ENCODE peak calls at places on chromosomes 12 and 14, in six cellular contexts. One of them, this sample, is unnamed.

GRCh38 chr14:96363751-96364336 is 518 bp downstream of the GSKIP start:
- DNase-seq in neural progenitor cell: peak
- DNase-seq in keratinocyte: no peak
- DNase-seq in H1: no peak
- DNase-seq in fibroblast of lung: peak
- DNase-seq in PC-3: peak
- DNase-seq in this sample: peak

GRCh38 chr14:75442642-75443041 is 14.8 kb downstream of the JDP2 start:
- DNase-seq in neural progenitor cell: no peak
- DNase-seq in keratinocyte: no peak
- DNase-seq in H1: no peak
- DNase-seq in fibroblast of lung: peak
- DNase-seq in PC-3: peak
- DNase-seq in this sample: peak

GRCh38 chr12:52156310-52156709 is 35.5 kb downstream of the KRT80 start:
- DNase-seq in neural progenitor cell: no peak
- DNase-seq in keratinocyte: peak
- DNase-seq in H1: no peak
- DNase-seq in fibroblast of lung: no peak
- DNase-seq in PC-3: peak
- DNase-seq in this sample: no peak

GRCh38 chr12:114414031-114414865 is 8.3 kb upstream of the TBX5 start:
- DNase-seq in neural progenitor cell: peak
- DNase-seq in keratinocyte: no peak
- DNase-seq in H1: no peak
- DNase-seq in fibroblast of lung: no peak
- DNase-seq in PC-3: no peak
- DNase-seq in this sample: no peak

GRCh38 chr12:105419606-105420005 is 89.1 kb downstream of the C12orf75 start:
- DNase-seq in neural progenitor cell: no peak
- DNase-seq in keratinocyte: no peak
- DNase-seq in H1: no peak
- DNase-seq in fibroblast of lung: no peak
- DNase-seq in PC-3: no peak
- DNase-seq in this sample: no peak

GRCh38 chr12:80222261-80222660 is 122.9 kb downstream of the OTOGL start:
- DNase-seq in neural progenitor cell: no peak
- DNase-seq in keratinocyte: no peak
- DNase-seq in H1: no peak
- DNase-seq in fibroblast of lung: no peak
- DNase-seq in PC-3: peak
- DNase-seq in this sample: no peak

GRCh38 chr12:1534708-1535107 is 59.7 kb downstream of the FBXL14 start:
- DNase-seq in neural progenitor cell: no peak
- DNase-seq in keratinocyte: no peak
- DNase-seq in H1: no peak
- DNase-seq in fibroblast of lung: no peak
- DNase-seq in PC-3: no peak
- DNase-seq in this sample: no peak

GRCh38 chr12:124687695-124688301 is 120.4 kb upstream of the NCOR2 start:
- DNase-seq in neural progenitor cell: peak
- DNase-seq in keratinocyte: no peak
- DNase-seq in H1: no peak
- DNase-seq in fibroblast of lung: peak
- DNase-seq in PC-3: no peak
- DNase-seq in this sample: no peak

GRCh38 chr12:89250213-89250612 is 102.1 kb downstream of the DUSP6 start:
- DNase-seq in neural progenitor cell: no peak
- DNase-seq in keratinocyte: no peak
- DNase-seq in H1: no peak
- DNase-seq in fibroblast of lung: no peak
- DNase-seq in PC-3: no peak
- DNase-seq in this sample: no peak

GRCh38 chr14:63857467-63858030 is 4.7 kb downstream of the SYNE2 start:
- DNase-seq in neural progenitor cell: no peak
- DNase-seq in keratinocyte: no peak
- DNase-seq in H1: no peak
- DNase-seq in fibroblast of lung: peak
- DNase-seq in PC-3: peak
- DNase-seq in this sample: peak

GRCh38 chr14:34013714-34014055 is 62.8 kb upstream of the EGLN3 start:
- DNase-seq in neural progenitor cell: no peak
- DNase-seq in keratinocyte: no peak
- DNase-seq in H1: no peak
- DNase-seq in fibroblast of lung: no peak
- DNase-seq in PC-3: no peak
- DNase-seq in this sample: no peak

GRCh38 chr14:83042858-83043257 is 1509.2 kb upstream of the SEL1L start:
- DNase-seq in neural progenitor cell: no peak
- DNase-seq in keratinocyte: no peak
- DNase-seq in H1: no peak
- DNase-seq in fibroblast of lung: no peak
- DNase-seq in PC-3: no peak
- DNase-seq in this sample: no peak
- TF ChIP-seq CTCF in neural progenitor cell: no peak
- TF ChIP-seq CTCF in keratinocyte: no peak
- TF ChIP-seq CTCF in H1: no peak
- TF ChIP-seq CTCF in fibroblast of lung: no peak
- TF ChIP-seq CTCF in PC-3: no peak
- TF ChIP-seq CTCF in this sample: no peak

GRCh38 chr14:94601961-94602391 is 10.2 kb upstream of the SERPINA3 start:
- DNase-seq in neural progenitor cell: no peak
- DNase-seq in keratinocyte: no peak
- DNase-seq in H1: no peak
- DNase-seq in fibroblast of lung: peak
- DNase-seq in PC-3: peak
- DNase-seq in this sample: peak
- H3K27ac ChIP-seq in neural progenitor cell: no peak
- H3K27ac ChIP-seq in keratinocyte: peak
- H3K27ac ChIP-seq in H1: no peak
- H3K27ac ChIP-seq in fibroblast of lung: peak
- H3K27ac ChIP-seq in PC-3: peak
- H3K27ac ChIP-seq in this sample: peak

GRCh38 chr12:116818948-116819832 is 62.1 kb downstream of the HRK start:
- DNase-seq in neural progenitor cell: peak
- DNase-seq in keratinocyte: peak
- DNase-seq in H1: peak
- DNase-seq in fibroblast of lung: peak
- DNase-seq in PC-3: peak
- DNase-seq in this sample: peak

GRCh38 chr12:116818341-116818856 is 62.8 kb downstream of the HRK start:
- DNase-seq in neural progenitor cell: no peak
- DNase-seq in keratinocyte: no peak
- DNase-seq in H1: no peak
- DNase-seq in fibroblast of lung: peak
- DNase-seq in PC-3: peak
- DNase-seq in this sample: peak

GRCh38 chr12:116821291-116821690 is 60.0 kb downstream of the HRK start:
- DNase-seq in neural progenitor cell: no peak
- DNase-seq in keratinocyte: no peak
- DNase-seq in H1: no peak
- DNase-seq in fibroblast of lung: no peak
- DNase-seq in PC-3: no peak
- DNase-seq in this sample: no peak

DNA sequence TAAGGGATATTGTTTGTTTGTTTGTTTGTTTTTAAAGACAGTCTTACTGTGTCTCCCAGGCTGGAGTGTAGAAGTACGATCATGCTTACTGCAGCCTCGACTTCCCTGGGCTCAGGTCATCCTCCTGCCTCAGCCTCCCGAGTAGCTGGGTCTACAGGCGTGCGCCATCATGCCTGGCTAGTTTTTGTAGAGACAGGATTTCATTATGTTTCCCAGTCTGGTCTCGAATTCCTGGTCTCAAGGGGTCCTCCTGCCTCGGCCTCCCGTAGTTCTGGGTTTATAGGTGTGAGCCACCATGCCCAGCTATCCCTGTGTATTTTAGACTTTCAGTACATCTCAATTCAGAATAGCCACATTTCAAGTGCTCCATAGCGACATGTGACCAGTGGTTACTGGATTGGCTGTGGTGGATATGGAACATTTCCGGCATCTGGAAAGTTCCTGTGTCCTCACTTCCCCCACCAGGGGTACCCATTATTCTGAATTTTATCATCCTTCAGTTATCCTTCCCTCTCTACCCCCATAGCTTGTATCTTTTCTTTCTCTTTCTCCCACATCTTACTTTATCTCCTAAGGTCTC is 61.1 kb downstream of the HRK start:
- DNase-seq in neural progenitor cell: no peak
- DNase-seq in keratinocyte: no peak
- DNase-seq in H1: no peak
- DNase-seq in fibroblast of lung: no peak
- DNase-seq in PC-3: no peak
- DNase-seq in this sample: no peak
- TF ChIP-seq EZH2 in neural progenitor cell: no peak
- TF ChIP-seq EZH2 in keratinocyte: no peak
- TF ChIP-seq EZH2 in H1: no peak
- TF ChIP-seq EZH2 in fibroblast of lung: no peak
- TF ChIP-seq EZH2 in PC-3: no peak
- TF ChIP-seq EZH2 in this sample: no peak

DNA sequence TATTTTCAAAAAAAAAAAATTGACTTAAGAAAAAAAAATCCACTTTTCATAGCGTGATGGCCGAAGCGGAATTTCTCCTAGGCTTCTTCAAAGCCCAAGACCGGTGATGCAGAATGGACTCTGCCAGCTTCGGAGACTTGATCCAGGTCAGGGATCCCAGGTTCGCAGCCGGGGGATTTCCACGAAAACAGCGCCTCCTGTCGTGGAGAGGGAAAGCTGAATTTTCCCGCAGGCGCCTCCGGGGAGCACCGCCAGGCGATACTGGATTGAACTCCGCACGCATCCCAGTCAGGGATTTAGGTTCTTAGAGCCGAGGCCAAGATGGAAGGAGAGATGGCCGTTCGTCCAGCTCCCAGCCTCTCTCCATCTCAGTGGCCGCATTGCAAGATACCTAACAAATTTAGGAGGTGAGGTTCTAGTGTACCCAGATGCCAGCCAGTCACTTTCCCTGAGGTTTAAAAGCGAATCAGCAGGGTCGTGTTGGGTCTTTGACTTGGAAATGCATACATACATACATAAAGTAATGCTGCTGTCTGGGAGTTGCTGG is 2.2 kb downstream of the TTC6 start:
- DNase-seq in neural progenitor cell: peak
- DNase-seq in keratinocyte: no peak
- DNase-seq in H1: peak
- DNase-seq in fibroblast of lung: no peak
- DNase-seq in PC-3: peak
- DNase-seq in this sample: no peak
- TF ChIP-seq CTCF in neural progenitor cell: peak
- TF ChIP-seq CTCF in keratinocyte: peak
- TF ChIP-seq CTCF in H1: peak
- TF ChIP-seq CTCF in fibroblast of lung: peak
- TF ChIP-seq CTCF in PC-3: peak
- TF ChIP-seq CTCF in this sample: peak

GRCh38 chr12:123227581-123228258 is 5.2 kb downstream of the MPHOSPH9 start:
- DNase-seq in neural progenitor cell: no peak
- DNase-seq in keratinocyte: no peak
- DNase-seq in H1: no peak
- DNase-seq in fibroblast of lung: no peak
- DNase-seq in PC-3: no peak
- DNase-seq in this sample: no peak

GRCh38 chr12:123233505-123234299 is 466 bp downstream of the MTRFR start:
- DNase-seq in neural progenitor cell: peak
- DNase-seq in keratinocyte: no peak
- DNase-seq in H1: peak
- DNase-seq in fibroblast of lung: no peak
- DNase-seq in PC-3: peak
- DNase-seq in this sample: no peak

GRCh38 chr12:123232807-123233504 is at the start of the genes MPHOSPH9 and MTRFR:
- DNase-seq in neural progenitor cell: peak
- DNase-seq in keratinocyte: peak
- DNase-seq in H1: peak
- DNase-seq in fibroblast of lung: peak
- DNase-seq in PC-3: peak
- DNase-seq in this sample: peak

GRCh38 chr12:123232472-123232806 is 502 bp downstream of the MPHOSPH9 start:
- DNase-seq in neural progenitor cell: no peak
- DNase-seq in keratinocyte: no peak
- DNase-seq in H1: no peak
- DNase-seq in fibroblast of lung: no peak
- DNase-seq in PC-3: no peak
- DNase-seq in this sample: no peak

DNA sequence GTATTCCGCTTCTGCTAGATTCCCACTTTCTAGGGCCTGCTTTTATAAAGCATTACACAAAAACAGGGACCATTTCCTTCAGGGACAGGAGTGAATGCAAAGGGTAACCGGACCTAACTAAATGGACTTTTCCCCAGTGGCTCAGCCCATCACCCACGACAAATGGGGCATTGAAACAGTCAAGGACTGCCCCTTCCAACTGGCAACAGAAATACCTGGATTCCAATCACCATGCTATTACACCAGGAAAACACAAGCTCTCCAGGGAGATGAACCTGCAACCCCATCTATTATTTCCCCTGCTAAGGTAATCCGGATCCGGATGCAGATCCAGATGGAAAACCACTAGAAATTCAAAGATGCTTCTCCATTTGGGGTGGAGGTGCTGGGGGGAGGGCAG is 1.0 kb downstream of the MPHOSPH9 start:
- DNase-seq in neural progenitor cell: peak
- DNase-seq in keratinocyte: no peak
- DNase-seq in H1: no peak
- DNase-seq in fibroblast of lung: no peak
- DNase-seq in PC-3: no peak
- DNase-seq in this sample: no peak
- H3K27ac ChIP-seq in neural progenitor cell: no peak
- H3K27ac ChIP-seq in keratinocyte: peak
- H3K27ac ChIP-seq in H1: no peak
- H3K27ac ChIP-seq in fibroblast of lung: peak
- H3K27ac ChIP-seq in PC-3: no peak
- H3K27ac ChIP-seq in this sample: peak

GRCh38 chr12:53939141-53940108 is 794 bp downstream of the HOXC13 start:
- DNase-seq in neural progenitor cell: peak
- DNase-seq in keratinocyte: peak
- DNase-seq in H1: peak
- DNase-seq in fibroblast of lung: no peak
- DNase-seq in PC-3: peak
- DNase-seq in this sample: no peak
- TF ChIP-seq EZH2 in neural progenitor cell: peak
- TF ChIP-seq EZH2 in keratinocyte: no peak
- TF ChIP-seq EZH2 in H1: peak
- TF ChIP-seq EZH2 in fibroblast of lung: peak
- TF ChIP-seq EZH2 in PC-3: no peak
- TF ChIP-seq EZH2 in this sample: peak

This sample was measured in astrocyte.